ENCODE peak calls at places on chromosome 17, in four cellular contexts. One of them, this sample, is unnamed.

GRCh38 chr17:71446635-71447034 is 674.2 kb upstream of the SOX9 start:
- DNase-seq in HepG2: no peak
- DNase-seq in K562: no peak
- DNase-seq in GM12878: no peak
- DNase-seq in this sample: no peak

GRCh38 chr17:48030531-48030930 is 7.1 kb downstream of the COPZ2 start:
- DNase-seq in HepG2: no peak
- DNase-seq in K562: no peak
- DNase-seq in GM12878: no peak
- DNase-seq in this sample: no peak

GRCh38 chr17:44794699-44795413 is 35.2 kb downstream of the GJC1 start:
- DNase-seq in HepG2: no peak
- DNase-seq in K562: peak
- DNase-seq in GM12878: no peak
- DNase-seq in this sample: no peak

GRCh38 chr17:64016974-64017373 is 3.5 kb downstream of the ICAM2 start:
- DNase-seq in HepG2: no peak
- DNase-seq in K562: no peak
- DNase-seq in GM12878: no peak
- DNase-seq in this sample: no peak

GRCh38 chr17:65371702-65372101 is 189.7 kb downstream of the AXIN2 start:
- DNase-seq in HepG2: no peak
- DNase-seq in K562: no peak
- DNase-seq in GM12878: no peak
- DNase-seq in this sample: no peak

GRCh38 chr17:50047488-50048126 is 8.3 kb upstream of the ITGA3 start:
- DNase-seq in HepG2: no peak
- DNase-seq in K562: no peak
- DNase-seq in GM12878: no peak
- DNase-seq in this sample: no peak

GRCh38 chr17:45310380-45311324 is 6.2 kb downstream of the MAP3K14 start:
- DNase-seq in HepG2: no peak
- DNase-seq in K562: no peak
- DNase-seq in GM12878: no peak
- DNase-seq in this sample: no peak

GRCh38 chr17:33292184-33292980 is 713 bp downstream of the ASIC2 start:
- DNase-seq in HepG2: no peak
- DNase-seq in K562: peak
- DNase-seq in GM12878: no peak
- DNase-seq in this sample: peak

GRCh38 chr17:17500999-17501605 is 4.9 kb upstream of the RASD1 start:
- DNase-seq in HepG2: no peak
- DNase-seq in K562: no peak
- DNase-seq in GM12878: no peak
- DNase-seq in this sample: peak

GRCh38 chr17:79036609-79037008 is 12.6 kb downstream of the C1QTNF1 start:
- DNase-seq in HepG2: no peak
- DNase-seq in K562: no peak
- DNase-seq in GM12878: no peak
- DNase-seq in this sample: no peak

GRCh38 chr17:30314474-30314873 is 19.4 kb downstream of the TMIGD1 start:
- DNase-seq in HepG2: no peak
- DNase-seq in K562: no peak
- DNase-seq in GM12878: no peak
- DNase-seq in this sample: no peak

GRCh38 chr17:34235389-34236028 is 19.6 kb upstream of the CCL2 start:
- DNase-seq in HepG2: no peak
- DNase-seq in K562: no peak
- DNase-seq in GM12878: no peak
- DNase-seq in this sample: no peak

GRCh38 chr17:39145143-39145542 is 6.3 kb downstream of the PLXDC1 start:
- DNase-seq in HepG2: no peak
- DNase-seq in K562: no peak
- DNase-seq in GM12878: no peak
- DNase-seq in this sample: no peak

GRCh38 chr17:39143552-39144093 is 7.8 kb downstream of the PLXDC1 start:
- DNase-seq in HepG2: no peak
- DNase-seq in K562: no peak
- DNase-seq in GM12878: no peak
- DNase-seq in this sample: no peak

GRCh38 chr17:39146273-39146672 is 5.2 kb downstream of the PLXDC1 start:
- DNase-seq in HepG2: no peak
- DNase-seq in K562: no peak
- DNase-seq in GM12878: no peak
- DNase-seq in this sample: no peak

GRCh38 chr17:39141915-39142664 is 9.3 kb downstream of the PLXDC1 start:
- DNase-seq in HepG2: no peak
- DNase-seq in K562: no peak
- DNase-seq in GM12878: no peak
- DNase-seq in this sample: no peak

GRCh38 chr17:39144414-39144813 is 7.0 kb downstream of the PLXDC1 start:
- DNase-seq in HepG2: no peak
- DNase-seq in K562: no peak
- DNase-seq in GM12878: no peak
- DNase-seq in this sample: no peak
- TF ChIP-seq ESRRA in HepG2: no peak
- TF ChIP-seq ESRRA in K562: no peak
- TF ChIP-seq ESRRA in GM12878: no peak
- TF ChIP-seq ESRRA in this sample: no peak

DNA sequence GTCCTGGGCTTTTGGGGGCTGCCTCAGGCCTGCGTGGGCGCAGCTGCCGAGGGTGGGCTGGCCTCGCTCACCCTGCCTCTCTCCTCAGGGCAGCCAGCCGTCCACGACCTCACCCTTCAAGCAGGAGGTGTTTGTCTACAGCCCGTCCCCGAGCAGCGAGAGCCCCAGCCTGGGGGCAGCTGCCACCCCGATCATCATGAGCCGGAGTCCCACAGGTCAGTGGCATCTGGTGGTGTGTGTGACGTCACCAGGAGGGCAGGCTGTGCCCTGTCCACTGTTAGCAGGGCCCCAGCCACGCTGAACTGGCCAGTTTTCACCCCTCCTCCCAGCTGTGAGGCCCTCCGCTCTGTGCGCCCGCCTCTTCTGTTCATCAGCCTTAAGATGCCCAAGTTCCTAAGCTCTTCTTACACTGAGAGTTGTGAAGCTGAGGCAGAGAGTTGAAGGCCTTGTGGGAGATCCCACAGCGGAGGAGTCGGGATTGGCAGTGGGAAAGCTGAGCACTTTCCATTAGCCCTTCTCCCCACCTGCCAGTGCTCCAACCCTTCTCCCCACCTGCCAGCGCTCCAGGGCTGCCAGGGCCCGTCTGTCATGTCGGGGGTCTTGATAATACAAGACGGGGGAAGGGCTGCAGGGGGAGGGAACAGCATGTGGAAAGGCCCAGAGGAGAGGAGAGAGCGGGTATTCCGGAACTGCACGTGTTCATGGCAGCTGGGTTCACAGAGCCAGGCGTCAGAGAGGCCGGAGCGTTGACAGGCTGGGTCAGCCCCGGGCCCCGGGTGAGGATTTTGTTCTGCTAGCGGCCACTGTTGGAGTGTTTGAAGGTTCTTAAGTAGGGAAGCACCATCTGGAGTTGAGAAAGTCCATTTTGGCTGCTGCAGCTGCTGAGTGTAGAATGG is 36.3 kb downstream of the OR1D5 start:
- DNase-seq in HepG2: no peak
- DNase-seq in K562: no peak
- DNase-seq in GM12878: no peak
- DNase-seq in this sample: no peak
- TF ChIP-seq ATF3 in HepG2: no peak
- TF ChIP-seq ATF3 in K562: no peak
- TF ChIP-seq ATF3 in GM12878: no peak
- TF ChIP-seq ATF3 in this sample: no peak

DNA sequence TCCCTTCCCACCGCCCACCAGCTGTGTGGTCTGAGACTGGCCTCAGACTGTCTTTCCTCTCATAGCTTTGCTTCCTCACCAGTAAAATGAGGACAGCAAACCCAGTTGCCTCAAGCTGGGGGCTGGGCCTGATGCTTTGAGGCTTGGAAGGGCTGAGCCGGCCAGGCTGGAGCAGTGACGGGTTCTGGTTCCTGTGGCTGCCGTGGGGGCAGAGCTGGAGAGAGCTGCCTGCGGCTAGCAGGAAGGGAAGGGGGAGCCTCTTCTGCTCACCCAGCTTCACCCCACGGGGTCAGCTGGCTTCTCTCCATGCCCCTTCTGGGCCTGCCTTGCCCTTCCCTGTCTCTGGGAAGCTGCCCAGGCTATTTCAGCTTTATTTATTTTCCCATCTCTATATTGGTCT is 23.8 kb downstream of the LASP1 start:
- DNase-seq in HepG2: no peak
- DNase-seq in K562: peak
- DNase-seq in GM12878: no peak
- DNase-seq in this sample: no peak
- TF ChIP-seq ESRRA in HepG2: no peak
- TF ChIP-seq ESRRA in K562: no peak
- TF ChIP-seq ESRRA in GM12878: no peak
- TF ChIP-seq ESRRA in this sample: no peak

DNA sequence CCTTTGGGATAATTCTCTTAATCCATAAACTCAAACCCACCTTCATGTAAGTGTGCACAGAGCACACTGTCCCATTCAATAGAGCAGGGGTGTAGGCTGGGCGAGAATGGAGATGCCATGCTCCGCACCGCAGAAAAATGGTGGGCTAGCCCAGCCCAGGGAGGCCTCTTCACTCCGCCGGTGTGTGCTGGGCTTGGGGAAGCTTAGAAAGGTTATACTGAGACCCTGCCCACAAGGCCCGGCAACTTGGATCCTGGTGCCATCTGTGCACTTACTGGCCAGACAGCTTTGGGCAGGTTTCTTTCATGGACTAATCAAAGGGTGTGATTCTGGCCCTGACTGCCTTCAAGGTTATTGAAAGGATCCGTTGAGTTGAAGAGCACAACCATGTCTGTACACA is 3.7 kb upstream of the STAT5A start:
- DNase-seq in HepG2: no peak
- DNase-seq in K562: no peak
- DNase-seq in GM12878: no peak
- DNase-seq in this sample: no peak
- TF ChIP-seq ATF3 in HepG2: no peak
- TF ChIP-seq ATF3 in K562: no peak
- TF ChIP-seq ATF3 in GM12878: no peak
- TF ChIP-seq ATF3 in this sample: no peak

GRCh38 chr17:76397184-76397583 is 12.8 kb downstream of the SPHK1 start:
- DNase-seq in HepG2: no peak
- DNase-seq in K562: no peak
- DNase-seq in GM12878: no peak
- DNase-seq in this sample: no peak
- TF ChIP-seq ESRRA in HepG2: no peak
- TF ChIP-seq ESRRA in K562: no peak
- TF ChIP-seq ESRRA in GM12878: no peak
- TF ChIP-seq ESRRA in this sample: no peak

GRCh38 chr17:29289852-29290251 is 4.1 kb downstream of the NUFIP2 start:
- DNase-seq in HepG2: no peak
- DNase-seq in K562: no peak
- DNase-seq in GM12878: no peak
- DNase-seq in this sample: no peak

GRCh38 chr17:29292071-29292991 is 1.6 kb downstream of the NUFIP2 start:
- DNase-seq in HepG2: no peak
- DNase-seq in K562: peak
- DNase-seq in GM12878: no peak
- DNase-seq in this sample: peak

GRCh38 chr17:29292992-29293889 is 707 bp downstream of the NUFIP2 start:
- DNase-seq in HepG2: peak
- DNase-seq in K562: peak
- DNase-seq in GM12878: no peak
- DNase-seq in this sample: peak

GRCh38 chr17:29293890-29294579 is at the start of gene NUFIP2:
- DNase-seq in HepG2: peak
- DNase-seq in K562: peak
- DNase-seq in GM12878: peak
- DNase-seq in this sample: peak

GRCh38 chr17:29291163-29291752 is 2.7 kb downstream of the NUFIP2 start:
- DNase-seq in HepG2: peak
- DNase-seq in K562: peak
- DNase-seq in GM12878: peak
- DNase-seq in this sample: no peak
- TF ChIP-seq ATF3 in HepG2: no peak
- TF ChIP-seq ATF3 in K562: no peak
- TF ChIP-seq ATF3 in GM12878: no peak
- TF ChIP-seq ATF3 in this sample: no peak

This sample was measured in WTC11.